ENCODE peak calls at places on chromosomes 12 and 14, in five cellular contexts. F, A, H, G and I are unnamed samples.

GRCh38 chr12:754871-755562 is 2.6 kb downstream of the WNK1 start:
- DNase-seq in H (no peak), A (no peak), G (no peak), F (peak; percentile 58), I (no peak)

GRCh38 chr14:33457021-33457420 is 493.9 kb downstream of the EGLN3 start:
- DNase-seq in A (no peak), G (no peak), F (no peak), H (no peak), I (no peak)

GRCh38 chr12:22615963-22616501 is 8.9 kb upstream of the ETNK1 start:
- DNase-seq in F (no peak), H (no peak), G (no peak), A (no peak), I (no peak)

GRCh38 chr12:74535536-74535935 is 2.1 kb upstream of the ATXN7L3B start:
- DNase-seq in A (no peak), H (no peak), F (no peak), G (no peak), I (no peak)

GRCh38 chr14:30337456-30337855 is 221.5 kb upstream of the G2E3 start:
- DNase-seq in F (no peak), H (no peak), A (no peak), G (no peak), I (no peak)

GRCh38 chr12:32743264-32743663 is 12.4 kb downstream of the YARS2 start:
- DNase-seq in F (no peak), A (no peak), G (no peak), H (no peak), I (no peak)

GRCh38 chr12:109731806-109732205 is 18.2 kb downstream of the FAM222A start:
- DNase-seq in H (no peak), A (no peak), F (peak; percentile 41), G (peak; percentile 18), I (no peak)

GRCh38 chr14:24701031-24701430 is 67.0 kb upstream of the GZMB start:
- DNase-seq in G (no peak), A (no peak), H (no peak), F (no peak), I (no peak)

GRCh38 chr12:131114942-131115584 is 161.4 kb downstream of the ADGRD1 start:
- DNase-seq in H (no peak), G (no peak), F (no peak), A (no peak), I (no peak)

GRCh38 chr14:68936476-68936875 is 42.6 kb downstream of the ACTN1 start:
- DNase-seq in G (peak; percentile 69), H (no peak), F (no peak), A (no peak), I (no peak)

GRCh38 chr12:116524964-116525379 is 34.2 kb upstream of the MAP1LC3B2 start:
- DNase-seq in H (no peak), G (no peak), A (no peak), F (no peak), I (no peak)

GRCh38 chr12:117367006-117367638 is 5.7 kb upstream of the NOS1 start:
- DNase-seq in H (no peak), G (peak; percentile 80), A (peak; percentile 80), F (peak; percentile 76), I (no peak)

GRCh38 chr12:92337128-92337527 is 191.5 kb upstream of the BTG1 start:
- DNase-seq in G (no peak), A (no peak), F (no peak), H (no peak), I (no peak)

GRCh38 chr12:3283137-3283680 is 206.0 kb downstream of the TSPAN9 start:
- DNase-seq in F (no peak), H (no peak), G (no peak), A (no peak), I (no peak)

GRCh38 chr14:66477567-66477966 is 8.6 kb upstream of the CCDC196 start:
- DNase-seq in F (no peak), G (no peak), A (no peak), H (no peak), I (no peak)

GRCh38 chr14:76708028-76708427 is 53.2 kb upstream of the VASH1 start:
- DNase-seq in H (no peak), F (no peak), G (no peak), A (no peak), I (peak; percentile 8)

GRCh38 chr14:50714452-50715073 is 46.5 kb upstream of the SAV1 start:
- DNase-seq in F (peak; percentile 29), H (no peak), G (no peak), A (no peak), I (no peak)

GRCh38 chr14:95197498-95198010 is 40.2 kb upstream of the DICER1 start:
- DNase-seq in A (no peak), F (no peak), G (no peak), H (no peak), I (no peak)

GRCh38 chr14:80522936-80523335 is 311.6 kb upstream of the DIO2 start:
- DNase-seq in G (no peak), H (no peak), F (no peak), A (no peak), I (no peak)

GRCh38 chr12:78853231-78853630 is 11.3 kb upstream of the SYT1 start:
- DNase-seq in F (no peak), G (no peak), A (no peak), H (no peak), I (no peak)

GRCh38 chr12:70449074-70449757 is 83.1 kb downstream of the KCNMB4 start:
- DNase-seq in F (no peak), A (no peak), G (no peak), H (no peak), I (no peak)